ENCODE peak calls at places on chromosomes 12 and 14, in ten cellular contexts. E is WTC11; A is heart right ventricle; R is NCI-H524 treated with DMSO at 0.1 percent for 48 hours; O is T-helper 1 cell; G is stromal cell of bone marrow; M is ACHN; H is stimulated activated CD4-positive, alpha-beta T cell treated with anti-CD3 and anti-CD28 coated beads, Interleukin-2, amount 100 ng/mL, for 48 hours; P is tibial artery; B is Right ventricle myocardium superior. U is an unnamed sample.

GRCh38 chr14:91396959-91397815 is 20.4 kb downstream of the CCDC88C start:
- DNase-seq in B (no peak), R (no peak), A (no peak), H (peak), M (no peak), G (no peak), P (no peak), O (peak), E (peak), U (no peak)

GRCh38 chr14:104429291-104429861 is 150.2 kb upstream of the C14orf180 start:
- DNase-seq in E (no peak), O (no peak), H (no peak), A (no peak), B (peak), M (no peak), P (no peak), G (no peak), R (peak), U (no peak)

GRCh38 chr12:66598081-66598480 is 80.8 kb downstream of the GRIP1 start:
- DNase-seq in B (no peak), M (no peak), G (no peak), A (no peak), O (no peak), H (no peak), R (no peak), P (no peak), E (no peak), U (no peak)

GRCh38 chr12:90858261-90858660 is 96.7 kb downstream of the CCER1 start:
- DNase-seq in G (no peak), E (no peak), R (no peak), O (no peak), H (no peak), M (no peak), B (no peak), A (peak), P (no peak), U (no peak)

GRCh38 chr14:89365071-89365801 is 51.8 kb downstream of the FOXN3 start:
- DNase-seq in A (peak), P (no peak), E (no peak), H (peak), B (no peak), G (no peak), O (peak), R (no peak), M (no peak), U (peak)

GRCh38 chr12:65634061-65634460 is 190.2 kb upstream of the HMGA2 start:
- DNase-seq in M (peak), G (no peak), H (no peak), P (no peak), R (peak), E (no peak), A (no peak), O (no peak), B (no peak), U (no peak)

GRCh38 chr14:45068396-45068795 is 15.5 kb upstream of the PRPF39 start:
- DNase-seq in B (no peak), E (no peak), O (no peak), A (no peak), G (no peak), M (no peak), H (no peak), P (no peak), R (no peak), U (no peak)

GRCh38 chr12:124464062-124464461 is 103.3 kb downstream of the NCOR2 start:
- DNase-seq in M (no peak), P (no peak), R (no peak), B (peak), O (no peak), H (no peak), A (no peak), G (no peak), E (no peak), U (no peak)

GRCh38 chr12:96850676-96851075 is 56.4 kb upstream of the NEDD1 start:
- DNase-seq in M (no peak), A (no peak), E (no peak), P (no peak), B (no peak), R (no peak), H (no peak), O (no peak), G (no peak), U (no peak)

GRCh38 chr12:123076604-123077297 is 74.1 kb downstream of the PITPNM2 start:
- DNase-seq in P (no peak), E (no peak), O (peak), R (no peak), M (no peak), G (no peak), H (peak), B (no peak), A (no peak), U (no peak)

GRCh38 chr12:77213316-77213715 is 147.9 kb upstream of the E2F7 start:
- DNase-seq in M (no peak), B (no peak), R (no peak), A (peak), O (no peak), H (no peak), G (no peak), P (no peak), E (no peak), U (no peak)

GRCh38 chr14:69101331-69101826 is 51.5 kb downstream of the DCAF5 start:
- DNase-seq in A (peak), P (no peak), O (no peak), M (peak), R (no peak), H (no peak), G (peak), B (no peak), E (no peak), U (peak)

GRCh38 chr14:64232095-64232830 is 61.9 kb downstream of the ESR2 start:
- DNase-seq in A (no peak), G (peak), P (no peak), R (no peak), M (peak), O (no peak), E (no peak), H (no peak), B (no peak), U (no peak)

GRCh38 chr12:30953257-30953656 is 26.7 kb downstream of the TSPAN11 start:
- DNase-seq in O (no peak), A (no peak), E (no peak), M (no peak), H (no peak), G (no peak), B (no peak), P (no peak), R (no peak), U (no peak)

GRCh38 chr12:120649442-120650248 is 9.2 kb downstream of the CABP1 start:
- DNase-seq in A (peak), M (no peak), G (no peak), R (peak), E (peak), O (no peak), B (peak), P (peak), H (no peak), U (no peak)

GRCh38 chr14:22561661-22562579 is 27.1 kb downstream of the DAD1 start:
- DNase-seq in P (no peak), B (no peak), H (no peak), E (no peak), M (no peak), G (no peak), A (no peak), O (peak), R (no peak), U (no peak)

GRCh38 chr14:100118377-100119011 is 41.0 kb downstream of the DEGS2 start:
- DNase-seq in O (no peak), P (no peak), E (no peak), R (no peak), H (no peak), A (no peak), B (no peak), G (no peak), M (no peak), U (no peak)

GRCh38 chr12:68611094-68611818 is 557 bp downstream of the RAP1B start:
- DNase-seq in R (no peak), P (peak), A (peak), G (peak), B (peak), H (peak), O (peak), E (peak), M (peak), U (peak)

GRCh38 chr14:72315720-72316119 is 383.5 kb downstream of the RGS6 start:
- DNase-seq in H (no peak), E (no peak), M (no peak), G (no peak), P (no peak), O (no peak), B (no peak), A (no peak), R (no peak), U (no peak)

GRCh38 chr14:21326972-21327371 is 47.1 kb downstream of the RPGRIP1 start:
- DNase-seq in M (no peak), A (no peak), B (no peak), P (no peak), H (no peak), R (no peak), E (no peak), G (no peak), O (no peak), U (no peak)

GRCh38 chr12:13024151-13024946 is 19.8 kb upstream of the FAM234B start:
- DNase-seq in P (no peak), R (no peak), A (peak), B (no peak), E (no peak), O (no peak), M (peak), H (no peak), G (peak), U (no peak)

GRCh38 chr12:64404470-64405446 is 566 bp downstream of the XPOT start:
- DNase-seq in M (peak), E (peak), R (no peak), P (peak), H (peak), A (peak), B (peak), G (no peak), O (peak), U (no peak)

GRCh38 chr12:24822121-24822899 is 126.6 kb downstream of the BCAT1 start:
- DNase-seq in G (peak), O (no peak), A (no peak), E (no peak), R (no peak), B (no peak), H (no peak), M (peak), P (no peak), U (no peak)

GRCh38 chr12:82325540-82326336 is 32.4 kb downstream of the CCDC59 start:
- DNase-seq in E (no peak), B (no peak), A (no peak), M (no peak), P (no peak), O (no peak), G (no peak), H (no peak), R (no peak), U (no peak)

GRCh38 chr12:102740157-102741032 is 176.6 kb downstream of the PAH start:
- DNase-seq in M (peak), P (no peak), E (no peak), G (peak), H (no peak), R (peak), A (no peak), O (no peak), B (no peak), U (no peak)